ENCODE peak calls at places on chromosomes 5 and 9, in five cellular contexts. T is cardiac fibroblast, Q is NB4, I is mammary epithelial cell, Z is right lobe of liver. Y is an unnamed sample.

GRCh38 chr5:93280518-93280917 is 300.5 kb downstream of the NR2F1-AS1 start:
- DNase-seq in I (no peak), Z (no peak), Q (no peak), T (no peak), Y (no peak)

GRCh38 chr5:56525117-56525516 is 290.2 kb upstream of the MAP3K1 start:
- DNase-seq in Z (no peak), I (peak), T (no peak), Q (no peak), Y (peak)

GRCh38 chr5:35041251-35041650 is 6.5 kb downstream of the AGXT2 start:
- DNase-seq in I (no peak), Z (no peak), Q (no peak), T (peak), Y (no peak)

GRCh38 chr9:85515021-85515420 is 226.7 kb downstream of the AGTPBP1 start:
- DNase-seq in Q (no peak), Z (no peak), I (peak), T (no peak), Y (no peak)

GRCh38 chr9:129236441-129237145 is 58.5 kb upstream of the IER5L start:
- DNase-seq in Z (no peak), I (no peak), Q (peak), T (no peak), Y (no peak)

GRCh38 chr5:172765766-172766286 is 5.2 kb downstream of the DUSP1 start:
- DNase-seq in Q (no peak), I (no peak), T (peak), Z (peak), Y (peak)

GRCh38 chr5:2598503-2598902 is 153.0 kb downstream of the IRX2 start:
- DNase-seq in T (no peak), Q (no peak), Z (no peak), I (no peak), Y (no peak)

GRCh38 chr5:104793031-104793430 is 1230.4 kb upstream of the NUDT12 start:
- DNase-seq in I (no peak), Z (no peak), Q (no peak), T (no peak), Y (peak)

GRCh38 chr9:126106404-126106803 is 220.2 kb upstream of the MVB12B start:
- DNase-seq in I (no peak), Z (no peak), T (no peak), Q (no peak), Y (no peak)

GRCh38 chr5:111892949-111893348 is 136.0 kb upstream of the NREP start:
- DNase-seq in Q (no peak), I (no peak), T (peak), Z (no peak), Y (no peak)

GRCh38 chr5:151156732-151157402 is 712 bp downstream of the ANXA6 start:
- DNase-seq in T (peak), Q (peak), Z (no peak), I (no peak), Y (no peak)

GRCh38 chr9:91710148-91710547 is 239.9 kb downstream of the ROR2 start:
- DNase-seq in T (no peak), Q (no peak), I (no peak), Z (no peak), Y (no peak)

GRCh38 chr9:6660512-6660911 is 15.0 kb upstream of the GLDC start:
- DNase-seq in Z (no peak), I (no peak), Q (no peak), T (no peak), Y (no peak)

GRCh38 chr5:3602713-3603502 is 7.3 kb downstream of the IRX1 start:
- DNase-seq in Z (no peak), I (peak), T (peak), Q (no peak), Y (no peak)

GRCh38 chr5:140259509-140259908 is 43.4 kb downstream of the PFDN1 start:
- DNase-seq in Z (no peak), T (no peak), Q (no peak), I (peak), Y (no peak)

GRCh38 chr5:156147948-156148285 is 179.0 kb upstream of the SGCD start:
- DNase-seq in Q (no peak), I (no peak), Z (no peak), T (no peak), Y (no peak)

GRCh38 chr9:91902465-91903125 is 47.4 kb downstream of the ROR2 start:
- DNase-seq in T (no peak), Z (no peak), Q (peak), I (no peak), Y (no peak)

DNA sequence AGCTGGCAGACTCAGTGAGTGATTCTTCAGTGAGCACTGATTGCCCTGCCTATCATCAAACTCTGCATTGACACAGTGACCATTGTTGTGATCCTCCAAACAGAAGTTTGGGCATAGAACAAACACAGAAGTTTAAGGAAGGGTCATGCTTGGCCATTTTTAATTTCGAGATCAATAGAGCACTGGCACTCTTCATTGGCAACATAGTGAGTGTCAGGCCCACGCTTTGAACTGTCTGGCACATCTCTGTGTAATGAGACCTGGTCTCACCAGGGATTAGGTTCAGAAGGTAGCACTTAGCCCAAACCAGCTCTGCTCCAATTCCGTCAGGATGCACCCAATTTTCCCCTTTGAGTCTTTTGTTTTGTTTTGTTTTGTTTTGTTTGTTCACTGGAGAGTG is 127.1 kb upstream of the MOCS2 start:
- DNase-seq in Z (no peak), I (no peak), Q (no peak), T (no peak), Y (no peak)
- TF ChIP-seq CTCF in Z (no peak), I (no peak), Q (no peak), T (no peak), Y (no peak)

DNA sequence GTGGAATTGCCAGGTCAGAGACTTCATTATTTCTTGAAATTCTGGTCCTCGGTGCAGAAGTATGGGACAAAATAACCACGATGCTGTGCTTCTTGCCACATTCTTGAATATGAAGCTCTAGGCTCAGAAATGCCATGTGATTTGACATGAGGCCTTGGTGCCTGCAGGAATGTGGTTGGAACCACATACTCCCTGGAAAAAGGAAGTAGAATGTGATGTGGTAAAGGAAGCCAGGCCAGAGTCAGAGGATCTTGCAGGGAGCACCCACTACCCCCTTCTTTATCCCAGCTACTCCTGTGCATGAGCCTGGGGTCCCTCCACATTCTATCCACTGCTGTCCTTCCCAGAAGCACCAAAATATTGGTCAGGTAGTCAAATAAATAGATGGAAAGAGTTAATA is 80.9 kb downstream of the FOXD1 start:
- DNase-seq in Q (no peak), T (peak), I (no peak), Z (no peak), Y (no peak)
- H3K4me3 ChIP-seq in Q (no peak), T (no peak), I (no peak), Z (no peak), Y (no peak)

GRCh38 chr9:108933641-108934322 is at the start of gene ELP1:
- DNase-seq in Z (peak), Q (peak), I (peak), T (peak), Y (peak)
- TF ChIP-seq CTCF in Z (peak), Q (peak), I (no peak), T (peak), Y (no peak)

DNA sequence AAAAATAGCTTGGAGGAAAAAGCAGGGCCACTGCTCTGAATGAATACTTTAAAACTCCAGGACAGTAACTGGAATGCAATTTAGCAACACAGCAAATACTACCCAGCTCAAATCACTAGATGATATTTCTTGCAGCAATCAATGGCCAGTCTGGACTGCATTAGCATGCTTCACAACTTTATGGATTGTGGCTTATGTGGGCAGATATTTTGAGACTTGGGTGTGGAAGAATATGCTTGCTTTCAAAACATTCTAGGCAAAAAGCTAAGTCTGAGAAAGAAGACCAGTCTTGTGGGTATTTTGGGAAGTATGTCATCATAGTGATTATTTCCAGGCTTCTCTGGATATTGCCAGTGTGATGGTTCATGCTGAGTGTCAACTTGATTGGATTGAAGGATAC is 3.2 kb downstream of the RANBP3L start:
- DNase-seq in I (no peak), T (peak), Z (no peak), Q (no peak), Y (no peak)
- H3K4me3 ChIP-seq in I (no peak), T (no peak), Z (no peak), Q (no peak), Y (no peak)

GRCh38 chr5:32794086-32794485 is 83.0 kb downstream of the NPR3 start:
- DNase-seq in Z (no peak), I (no peak), T (no peak), Q (no peak), Y (no peak)
- TF ChIP-seq CTCF in Z (peak), I (no peak), T (peak), Q (no peak), Y (peak)

DNA sequence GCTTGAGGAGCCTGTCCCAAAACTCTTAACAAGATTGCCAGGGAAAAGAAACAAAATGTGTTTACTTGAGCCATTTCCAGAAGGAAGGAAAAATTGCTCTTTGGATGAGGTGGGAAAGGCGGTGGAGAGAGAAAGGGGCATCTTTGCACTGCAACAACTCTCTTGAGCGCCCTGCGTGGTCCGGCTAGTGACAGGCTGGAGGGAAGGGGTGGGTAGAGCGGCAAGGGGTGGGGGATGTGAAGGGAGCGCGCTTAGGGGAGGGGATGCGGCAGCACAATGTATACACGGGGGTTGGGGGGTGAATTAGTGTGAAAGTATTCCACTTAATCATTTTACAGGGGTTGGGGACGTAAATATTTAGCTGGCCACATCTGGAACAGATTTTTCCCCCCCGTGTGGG is 1.3 kb downstream of the FGF10 start:
- DNase-seq in Q (no peak), Z (no peak), I (no peak), T (no peak), Y (no peak)
- H3K4me3 ChIP-seq in Q (no peak), Z (no peak), I (no peak), T (no peak), Y (no peak)